ENCODE peak calls at places on chromosomes 6 and 20, in seven cellular contexts. R, S, C, D, T, H and E are unnamed samples.

GRCh38 chr20:13799974-13800373 is 15.1 kb downstream of the NDUFAF5 start:
- DNase-seq in R (no peak), S (no peak), C (peak), D (no peak), T (no peak), H (no peak), E (no peak)

GRCh38 chr6:64838726-64839125 is 868.3 kb downstream of the EYS start:
- DNase-seq in R (peak), S (no peak), C (peak), D (peak), T (no peak), H (no peak), E (no peak)

GRCh38 chr6:81326856-81327561 is 425.5 kb downstream of the TENT5A start:
- DNase-seq in R (peak), S (peak), C (peak), D (no peak), T (no peak), H (no peak), E (no peak)

GRCh38 chr6:130967502-130968469 is 95.3 kb downstream of the EPB41L2 start:
- DNase-seq in R (peak), S (no peak), C (no peak), D (peak), T (no peak), H (no peak), E (no peak)

GRCh38 chr20:43949741-43950618 is 35.3 kb downstream of the TOX2 start:
- DNase-seq in R (no peak), S (peak), C (peak), D (no peak), T (no peak), H (no peak), E (peak)

GRCh38 chr6:89045585-89045984 is 35.0 kb upstream of the PNRC1 start:
- DNase-seq in R (peak), S (no peak), C (peak), D (no peak), T (no peak), H (no peak), E (no peak)

GRCh38 chr6:6057442-6058053 is 50.8 kb upstream of the NRN1 start:
- DNase-seq in R (peak), S (no peak), C (peak), D (peak), T (no peak), H (no peak), E (no peak)

GRCh38 chr20:43749734-43750294 is 23.0 kb upstream of the GTSF1L start:
- DNase-seq in R (peak), S (peak), C (peak), D (peak), T (peak), H (peak), E (peak)

GRCh38 chr20:59788196-59788735 is 145.2 kb downstream of the SYCP2 start:
- DNase-seq in R (no peak), S (no peak), C (no peak), D (no peak), T (no peak), H (no peak), E (no peak)

GRCh38 chr6:87705070-87705691 is 3.1 kb upstream of the AKIRIN2 start:
- DNase-seq in R (no peak), S (no peak), C (no peak), D (no peak), T (no peak), H (no peak), E (no peak)

GRCh38 chr6:158270389-158271127 is 41.7 kb upstream of the TULP4 start:
- DNase-seq in R (no peak), S (no peak), C (no peak), D (no peak), T (no peak), H (no peak), E (no peak)

GRCh38 chr20:57195023-57195758 is 71.2 kb downstream of the BMP7 start:
- DNase-seq in R (no peak), S (no peak), C (peak), D (no peak), T (no peak), H (peak), E (no peak)

GRCh38 chr6:15804461-15804784 is 141.6 kb upstream of the DTNBP1 start:
- DNase-seq in R (no peak), S (no peak), C (no peak), D (no peak), T (no peak), H (no peak), E (no peak)

GRCh38 chr20:22810030-22810429 is 225.1 kb upstream of the SSTR4 start:
- DNase-seq in R (no peak), S (no peak), C (no peak), D (no peak), T (no peak), H (no peak), E (no peak)

GRCh38 chr6:44416103-44416502 is 28.6 kb downstream of the CDC5L start:
- DNase-seq in R (peak), S (no peak), C (peak), D (peak), T (no peak), H (peak), E (no peak)

GRCh38 chr20:51402201-51402600 is 140.3 kb downstream of the NFATC2 start:
- DNase-seq in R (no peak), S (no peak), C (peak), D (peak), T (no peak), H (no peak), E (peak)

GRCh38 chr6:79467716-79468115 is 69.5 kb downstream of the LCA5 start:
- DNase-seq in R (peak), S (no peak), C (no peak), D (peak), T (no peak), H (peak), E (no peak)

GRCh38 chr6:80094017-80094416 is 12.5 kb upstream of the BCKDHB start:
- DNase-seq in R (peak), S (no peak), C (peak), D (peak), T (no peak), H (peak), E (no peak)

GRCh38 chr6:129114992-129115391 is 232.1 kb downstream of the LAMA2 start:
- DNase-seq in R (peak), S (no peak), C (no peak), D (no peak), T (no peak), H (no peak), E (no peak)

GRCh38 chr6:153668758-153669157 is 370.3 kb upstream of the OPRM1 start:
- DNase-seq in R (no peak), S (no peak), C (no peak), D (no peak), T (no peak), H (no peak), E (no peak)

GRCh38 chr6:150293423-150294280 is 75.2 kb upstream of the IYD start:
- DNase-seq in R (peak), S (no peak), C (peak), D (peak), T (no peak), H (peak), E (no peak)
- TF ChIP-seq CTCF in R (no peak), S (no peak), C (no peak), D (no peak), T (no peak), H (no peak), E (no peak)

GRCh38 chr20:45470939-45471338 is 1.4 kb downstream of the WFDC2 start:
- DNase-seq in R (no peak), S (no peak), C (no peak), D (no peak), T (no peak), H (no peak), E (no peak)
- TF ChIP-seq CTCF in R (no peak), S (peak), C (no peak), D (peak), T (peak), H (no peak), E (no peak)

DNA sequence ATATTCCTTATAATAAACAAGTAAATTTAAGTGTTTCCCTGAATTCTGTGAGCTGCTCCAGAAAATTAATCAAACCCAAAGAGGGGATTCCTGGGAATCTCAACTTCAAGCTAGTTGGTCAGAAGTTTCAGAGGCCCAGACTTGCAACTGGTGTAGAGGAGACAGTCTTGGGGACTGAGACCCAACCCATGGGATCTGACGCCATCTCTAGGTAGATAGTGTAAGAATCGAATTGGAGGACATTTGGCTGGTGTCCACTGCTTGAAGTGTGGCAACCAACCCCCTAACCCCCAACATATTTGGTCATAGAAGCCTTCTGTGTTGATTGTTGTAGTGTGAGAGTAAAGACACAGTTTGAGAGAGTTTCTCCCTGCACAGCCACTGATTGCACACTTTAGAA is 103.5 kb upstream of the CARMIL1 start:
- DNase-seq in R (no peak), S (no peak), C (no peak), D (no peak), T (no peak), H (no peak), E (no peak)
- TF ChIP-seq CTCF in R (no peak), S (no peak), C (no peak), D (no peak), T (no peak), H (no peak), E (no peak)

GRCh38 chr20:39103732-39104131 is 141.6 kb downstream of the DHX35 start:
- DNase-seq in R (peak), S (no peak), C (no peak), D (peak), T (no peak), H (no peak), E (no peak)
- TF ChIP-seq CTCF in R (peak), S (no peak), C (peak), D (no peak), T (no peak), H (no peak), E (no peak)

DNA sequence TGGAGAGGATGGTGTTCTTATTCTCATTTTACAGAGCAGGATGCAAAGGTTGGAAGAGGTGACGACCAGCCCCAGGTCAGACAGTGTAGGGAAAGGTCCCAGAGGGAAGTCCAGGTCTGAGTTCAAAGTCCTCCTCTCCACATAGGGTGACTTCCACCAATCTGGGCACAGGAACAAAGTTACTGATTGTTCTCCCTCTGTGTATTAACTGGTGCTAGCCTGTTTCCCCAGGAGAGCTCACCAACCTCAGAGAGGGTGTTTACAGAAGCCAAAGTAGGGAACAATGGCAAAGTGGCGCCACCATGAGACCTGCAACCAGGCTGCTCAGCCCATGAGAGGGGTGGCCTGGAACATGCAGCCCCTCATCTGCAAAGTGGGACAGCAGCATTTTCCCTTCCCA is 16.8 kb upstream of the SIRPB1 start:
- DNase-seq in R (no peak), S (no peak), C (no peak), D (no peak), T (no peak), H (no peak), E (no peak)
- TF ChIP-seq CTCF in R (no peak), S (no peak), C (no peak), D (no peak), T (no peak), H (no peak), E (no peak)

DNA sequence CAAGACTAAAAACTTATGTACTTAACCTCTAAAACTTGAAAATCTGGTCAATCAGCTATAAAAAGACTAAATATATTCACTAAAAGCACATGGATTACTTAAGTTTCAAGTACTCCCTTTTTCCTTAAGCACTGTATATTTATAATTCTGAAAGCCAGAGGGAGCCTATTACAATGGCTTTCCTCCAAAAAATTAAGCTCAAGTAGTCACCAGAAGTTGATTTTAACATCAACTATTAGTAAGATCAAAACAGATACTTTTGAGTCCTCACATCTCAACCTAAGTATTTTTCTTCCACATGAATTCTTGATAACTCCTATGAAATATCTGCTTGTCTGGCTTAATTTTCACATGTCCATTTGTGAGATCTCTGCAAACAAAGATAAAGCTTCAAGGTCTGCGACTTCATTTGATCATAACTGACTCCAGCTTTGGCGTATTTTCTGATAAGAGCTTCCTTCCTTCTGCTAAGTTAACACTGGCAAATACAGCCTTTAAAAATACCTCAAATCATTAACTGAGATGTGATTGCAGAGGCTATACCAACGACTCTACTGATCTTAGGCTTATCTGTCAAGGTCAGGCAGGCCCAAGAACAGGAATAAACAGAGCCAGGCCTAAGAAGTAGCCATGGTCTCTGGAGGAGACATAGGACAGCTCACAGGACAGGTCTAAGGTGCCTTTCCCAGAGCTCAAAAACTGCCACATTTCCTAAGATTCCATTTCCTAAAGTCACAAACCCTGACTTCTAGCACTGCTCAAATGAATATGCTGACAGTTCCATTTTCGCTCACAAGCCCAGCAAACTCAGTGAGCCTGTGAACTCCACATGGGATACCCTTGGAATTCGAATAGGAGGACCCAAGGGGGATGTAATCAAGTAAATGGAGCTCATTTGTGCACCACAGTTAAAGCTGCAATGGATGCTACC is 10.0 kb downstream of the SNX5 start:
- DNase-seq in R (no peak), S (no peak), C (peak), D (peak), T (no peak), H (no peak), E (no peak)
- TF ChIP-seq CTCF in R (peak), S (peak), C (peak), D (peak), T (no peak), H (no peak), E (no peak)

DNA sequence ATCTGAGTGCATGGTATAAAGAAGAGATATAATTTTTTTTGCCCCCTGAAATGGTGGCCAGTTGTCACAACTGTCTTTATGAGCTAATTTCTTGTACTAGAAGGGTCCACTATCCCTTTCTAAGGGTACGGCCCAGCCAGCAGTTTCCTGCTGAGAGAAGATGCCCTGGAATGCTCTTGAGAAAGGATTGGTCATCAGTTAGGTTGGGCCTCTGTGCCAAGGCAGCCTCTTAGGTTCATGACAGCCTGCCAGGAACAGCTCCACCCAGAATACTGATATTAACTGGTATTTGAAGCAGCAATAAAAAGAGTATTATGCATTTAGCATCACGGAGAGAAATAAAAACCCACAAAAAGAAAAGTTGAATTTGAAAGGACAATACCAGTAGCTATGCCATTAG is 9.0 kb upstream of the HINT3 start:
- DNase-seq in R (peak), S (no peak), C (peak), D (peak), T (no peak), H (no peak), E (no peak)
- TF ChIP-seq CTCF in R (no peak), S (no peak), C (no peak), D (no peak), T (no peak), H (no peak), E (no peak)